ENCODE peak calls at places on chromosomes 1 and 21, in four cellular contexts. J is cardiac muscle cell, I is psoas muscle, D is BE2C. U is an unnamed sample.

GRCh38 chr1:53367503-53368313 is 39.8 kb upstream of the LRP8 start:
- DNase-seq in J (no peak), I (no peak), D (no peak), U (peak; percentile 57)

GRCh38 chr21:46420241-46421190 is 38.2 kb upstream of the DIP2A start:
- DNase-seq in J (no peak), I (peak; percentile 50), D (no peak), U (peak; percentile 62)

GRCh38 chr1:22247527-22248218 is 104.8 kb upstream of the WNT4 start:
- DNase-seq in J (no peak), I (no peak), D (no peak), U (no peak)

GRCh38 chr1:228022571-228023293 is 15.9 kb downstream of the WNT3A start:
- DNase-seq in J (no peak), I (peak; percentile 36), D (peak; percentile 0), U (peak; percentile 67)

GRCh38 chr1:88763649-88764406 is 79.8 kb downstream of the PKN2 start:
- DNase-seq in J (peak; percentile 13), I (no peak), D (no peak), U (no peak)

GRCh38 chr1:160993544-160993943 is 27.4 kb downstream of the F11R start:
- DNase-seq in J (peak; percentile 92), I (no peak), D (no peak), U (no peak)

GRCh38 chr21:41634211-41634694 is 126.3 kb upstream of the TMPRSS2 start:
- DNase-seq in J (no peak), I (no peak), D (no peak), U (no peak)

GRCh38 chr21:36005018-36005417 is 55.3 kb downstream of the SETD4 start:
- DNase-seq in J (no peak), I (no peak), D (no peak), U (no peak)

GRCh38 chr1:15249032-15249601 is 2.1 kb downstream of the FHAD1 start:
- DNase-seq in J (peak; percentile 38), I (no peak), D (no peak), U (no peak)

GRCh38 chr1:148166558-148167492 is 14.7 kb upstream of the NBPF11 start:
- DNase-seq in J (no peak), I (no peak), D (no peak), U (no peak)

GRCh38 chr1:158177705-158178450 is 2.8 kb upstream of the CD1D start:
- DNase-seq in J (peak; percentile 84), I (peak; percentile 96), D (peak; percentile 91), U (peak; percentile 92)

GRCh38 chr1:208731976-208732821 is 488.0 kb upstream of the PLXNA2 start:
- DNase-seq in J (no peak), I (no peak), D (peak; percentile 83), U (no peak)

GRCh38 chr21:46004168-46004861 is 22.7 kb downstream of the COL6A1 start:
- DNase-seq in J (no peak), I (no peak), D (no peak), U (no peak)

GRCh38 chr1:199778324-199778955 is 249.1 kb upstream of the NR5A2 start:
- DNase-seq in J (no peak), I (no peak), D (peak; percentile 21), U (no peak)

GRCh38 chr21:45128613-45129226 is 54.3 kb downstream of the ADARB1 start:
- DNase-seq in J (peak; percentile 80), I (peak; percentile 89), D (peak; percentile 81), U (peak; percentile 91)

GRCh38 chr1:56436912-56437403 is 142.4 kb downstream of the PLPP3 start:
- DNase-seq in J (no peak), I (no peak), D (no peak), U (no peak)

GRCh38 chr1:39822146-39822545 is 33.5 kb upstream of the BMP8B start:
- DNase-seq in J (no peak), I (no peak), D (no peak), U (no peak)

GRCh38 chr1:157262891-157263290 is 124.7 kb upstream of the ETV3 start:
- DNase-seq in J (no peak), I (no peak), D (no peak), U (no peak)

DNA sequence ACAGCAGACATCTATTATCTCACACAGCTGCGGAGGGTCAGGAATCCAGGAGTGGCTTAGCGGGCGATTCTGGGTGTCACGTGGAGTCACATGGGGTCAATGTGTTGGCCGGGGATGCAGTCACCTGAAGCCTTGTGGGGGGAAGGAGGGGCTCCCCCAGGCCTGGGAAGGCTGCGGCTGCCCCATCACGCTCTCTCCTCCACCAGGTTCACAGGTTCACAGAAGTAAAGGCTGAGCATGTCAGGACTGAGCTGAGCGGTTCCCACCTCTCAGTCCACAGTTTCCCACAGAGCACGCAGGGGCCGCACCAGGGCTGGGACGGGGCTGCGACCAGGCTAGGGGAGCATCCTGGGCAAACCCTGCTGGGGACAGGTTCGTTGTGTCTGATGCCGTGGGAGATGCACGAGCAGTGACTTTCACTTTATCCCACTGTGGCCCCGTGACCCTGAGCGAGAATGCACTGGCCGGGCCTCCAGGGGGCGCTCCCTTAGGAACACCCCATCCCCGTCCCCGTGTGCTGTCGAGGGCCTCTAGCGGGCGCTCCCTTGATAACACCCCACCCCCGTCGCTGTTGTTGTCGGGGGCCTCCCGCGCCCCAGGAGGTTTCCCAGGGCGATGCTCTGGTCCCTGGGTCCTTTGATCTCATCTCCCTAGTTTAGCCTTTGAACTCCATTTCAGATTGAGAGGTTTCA is 73.2 kb upstream of the TRAPPC10 start:
- DNase-seq in J (peak; percentile 75), I (peak; percentile 86), D (peak; percentile 83), U (peak; percentile 89)
- H3K4me3 ChIP-seq in J (no peak overlapping the region), I (peak overlapping the region; percentile 58), D (peak overlapping the region; percentile 63), U (no peak overlapping the region)

GRCh38 chr1:9247894-9248293 is 13.3 kb downstream of the H6PD start:
- DNase-seq in J (no peak), I (peak; percentile 79), D (no peak), U (peak; percentile 50)

GRCh38 chr1:9248341-9249262 is 14.0 kb downstream of the H6PD start:
- DNase-seq in J (no peak), I (no peak), D (no peak), U (peak; percentile 70)

GRCh38 chr1:9246215-9246614 is 11.6 kb downstream of the H6PD start:
- DNase-seq in J (no peak), I (peak; percentile 47), D (no peak), U (peak; percentile 55)

GRCh38 chr1:9245661-9246060 is 11.1 kb downstream of the H6PD start:
- DNase-seq in J (no peak), I (no peak), D (no peak), U (no peak)

GRCh38 chr1:9246841-9247785 is 12.5 kb downstream of the H6PD start:
- DNase-seq in J (no peak), I (peak; percentile 62), D (no peak), U (no peak)
- H3K4me1 ChIP-seq in J (peaks cover 33% of the 10 kb centered on the region), I (peaks cover 97% of the 10 kb centered on the region), D (no peaks in the 10 kb centered on the region), U (no peaks in the 10 kb centered on the region)

GRCh38 chr1:92481598-92482403 is 4.9 kb downstream of the GFI1 start:
- DNase-seq in J (peak; percentile 38), I (no peak), D (no peak), U (no peak)
- H3K4me3 ChIP-seq in J (peak overlapping the region; percentile 11), I (peak overlapping the region; percentile 68), D (no peak overlapping the region), U (peak overlapping the region; percentile 31)

DNA sequence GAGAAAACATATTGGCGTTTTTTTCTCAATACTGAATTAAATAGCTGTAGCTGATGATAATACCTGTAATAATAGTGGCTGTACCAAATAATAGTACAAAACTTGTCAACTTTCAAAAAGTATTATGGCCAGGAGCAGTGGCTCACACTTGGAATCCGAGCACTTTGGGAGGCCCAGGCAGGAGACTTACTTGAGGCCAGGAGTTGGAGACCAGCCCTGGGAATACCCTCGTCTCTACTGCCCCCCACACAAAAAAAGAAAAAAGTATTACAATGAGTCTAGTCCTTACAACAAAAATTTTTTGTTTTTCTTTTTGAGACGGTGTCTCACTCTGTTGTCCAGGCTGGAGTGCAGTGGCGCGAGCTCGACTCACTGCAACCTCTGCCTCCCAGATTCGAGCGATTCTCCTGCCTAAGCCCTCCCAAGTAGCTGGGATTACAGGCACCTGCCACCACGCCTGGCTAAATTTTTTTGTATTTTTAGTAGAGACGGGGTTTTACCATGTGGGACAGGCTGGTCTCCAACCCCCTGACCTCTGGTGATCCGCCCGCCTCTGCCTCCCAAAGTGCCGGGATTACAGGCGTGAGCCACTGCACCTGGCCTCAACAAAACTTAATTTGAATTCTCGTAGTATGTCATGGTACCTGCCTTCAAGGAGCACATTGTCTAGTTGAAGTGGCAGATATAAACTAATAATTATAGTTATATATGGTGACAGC is 1.4 kb downstream of the RBBP4 start:
- DNase-seq in J (no peak), I (no peak), D (no peak), U (no peak)
- H3K4me1 ChIP-seq in J (no peaks in the 10 kb centered on the region), I (peaks cover 42% of the 10 kb centered on the region), D (no peaks in the 10 kb centered on the region), U (no peaks in the 10 kb centered on the region)

DNA sequence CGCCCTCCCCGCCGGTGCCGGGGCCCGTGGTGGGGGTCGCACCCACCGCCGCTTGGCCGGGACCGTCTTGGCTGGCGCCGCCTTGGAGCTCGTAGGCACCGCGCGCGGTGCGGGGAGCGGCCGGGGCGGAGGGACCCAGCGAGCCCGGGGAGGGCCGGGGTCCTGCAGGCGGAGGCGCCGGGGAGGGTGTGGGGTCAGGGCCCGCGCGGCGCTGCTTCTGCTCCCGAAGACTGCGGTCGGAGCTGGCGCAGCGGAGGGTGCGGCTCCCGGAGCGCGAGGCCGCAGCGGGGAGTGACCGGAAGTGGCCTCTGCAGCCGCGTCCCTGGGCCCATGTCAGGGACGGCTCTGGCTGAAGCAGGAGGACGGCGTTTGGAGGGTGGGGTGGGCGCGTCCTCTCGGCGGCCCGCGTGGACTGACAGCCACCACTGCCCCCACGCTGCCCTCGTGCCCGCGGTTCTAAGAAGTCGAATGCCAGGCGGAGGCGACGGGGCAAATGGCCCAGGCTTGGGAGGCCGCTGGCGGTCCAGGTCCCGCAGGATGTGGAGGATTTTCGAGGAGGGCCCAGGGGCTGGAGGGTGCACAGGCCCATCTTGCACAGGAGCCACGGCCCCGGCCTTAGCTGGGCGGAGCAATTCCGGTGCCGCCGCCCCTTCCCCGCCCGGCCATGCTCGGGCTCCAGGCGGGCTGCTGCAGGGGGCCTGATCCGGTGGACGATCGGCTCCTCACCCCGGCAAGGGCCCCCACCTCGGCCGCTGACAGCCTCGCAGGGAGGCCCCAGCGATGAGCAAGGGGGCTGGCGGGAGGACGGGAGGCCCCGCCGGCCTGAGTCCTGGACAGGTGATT is 7.7 kb upstream of the ZNF669 start:
- DNase-seq in J (peak; percentile 67), I (peak; percentile 87), D (peak; percentile 32), U (peak; percentile 89)
- H3K4me3 ChIP-seq in J (peak overlapping the region; percentile 57), I (peak overlapping the region; percentile 89), D (peak overlapping the region; percentile 63), U (peak overlapping the region; percentile 78)

GRCh38 chr21:31727181-31727580 is 4.7 kb downstream of the SCAF4 start:
- DNase-seq in J (no peak), I (no peak), D (no peak), U (no peak)
- H3K4me1 ChIP-seq in J (peaks cover 17% of the 10 kb centered on the region), I (peaks cover 35% of the 10 kb centered on the region), D (no peaks in the 10 kb centered on the region), U (no peaks in the 10 kb centered on the region)

U was measured in aorta.